ENCODE peak calls at places on chromosomes 16 and 17, in seven cellular contexts. W, G, R, E, Y, S and D are unnamed samples.

GRCh38 chr17:57113656-57114055 is 28.6 kb downstream of the AKAP1 start:
- DNase-seq in S (no peak), Y (no peak), E (no peak), G (no peak), W (no peak), R (no peak), D (no peak)

GRCh38 chr17:9900019-9900594 is 5.0 kb downstream of the RCVRN start:
- DNase-seq in Y (peak; percentile 34), S (no peak), R (no peak), E (no peak), G (no peak), W (peak; percentile 80), D (no peak)

GRCh38 chr16:48507886-48508285 is 102.1 kb downstream of the N4BP1 start:
- DNase-seq in Y (no peak), R (no peak), S (no peak), E (no peak), G (no peak), W (no peak), D (no peak)

GRCh38 chr17:12769981-12770380 is 19.3 kb upstream of the ARHGAP44 start:
- DNase-seq in E (no peak), Y (peak; percentile 17), R (no peak), W (peak; percentile 7), G (no peak), S (no peak), D (no peak)

GRCh38 chr16:85447657-85448313 is 165.3 kb upstream of the GSE1 start:
- DNase-seq in G (no peak), Y (no peak), W (no peak), S (no peak), R (no peak), E (no peak), D (no peak)

GRCh38 chr17:29697371-29697770 is 74.7 kb upstream of the CORO6 start:
- DNase-seq in W (no peak), R (no peak), Y (no peak), E (no peak), S (no peak), G (no peak), D (no peak)

GRCh38 chr17:17876959-17877547 is 40.3 kb upstream of the SREBF1 start:
- DNase-seq in W (peak; percentile 52), S (no peak), Y (peak; percentile 47), R (peak; percentile 56), G (peak; percentile 71), E (peak; percentile 39), D (no peak)

GRCh38 chr17:79852748-79853147 is 13.5 kb upstream of the CBX4 start:
- DNase-seq in G (no peak), S (no peak), R (no peak), E (no peak), W (peak; percentile 30), Y (peak; percentile 81), D (no peak)

GRCh38 chr17:55332296-55333041 is 67.7 kb downstream of the HLF start:
- DNase-seq in W (no peak), R (no peak), G (no peak), E (no peak), S (no peak), Y (peak; percentile 16), D (no peak)

GRCh38 chr17:66833201-66833600 is 1.7 kb upstream of the CACNG5 start:
- DNase-seq in E (no peak), G (no peak), R (no peak), S (no peak), W (no peak), Y (no peak), D (no peak)

GRCh38 chr17:62648247-62648953 is 20.9 kb downstream of the MRC2 start:
- DNase-seq in Y (no peak), W (no peak), G (no peak), R (no peak), S (no peak), E (no peak), D (no peak)

GRCh38 chr17:16444258-16444886 is 29.0 kb downstream of the TRPV2 start:
- DNase-seq in R (no peak), W (no peak), Y (peak; percentile 13), E (no peak), S (no peak), G (no peak), D (no peak)

GRCh38 chr17:17030515-17031211 is 11.6 kb upstream of the MPRIP start:
- DNase-seq in Y (no peak), G (no peak), R (no peak), E (no peak), W (no peak), S (peak; percentile 75), D (no peak)

GRCh38 chr16:50688083-50688482 is 5.3 kb upstream of the NOD2 start:
- DNase-seq in W (no peak), S (no peak), G (no peak), E (no peak), Y (no peak), R (no peak), D (no peak)

GRCh38 chr17:82010575-82011525 is 11.8 kb downstream of the CENPX start:
- DNase-seq in R (no peak), E (no peak), G (no peak), S (no peak), Y (no peak), W (no peak), D (no peak)

GRCh38 chr17:4573682-4574081 is 10.6 kb upstream of the SMTNL2 start:
- DNase-seq in Y (no peak), S (no peak), R (no peak), G (no peak), E (peak; percentile 58), W (no peak), D (peak; percentile 45)

GRCh38 chr16:68901910-68902309 is 58.6 kb downstream of the TANGO6 start:
- DNase-seq in E (no peak), R (no peak), G (peak; percentile 51), W (peak; percentile 86), Y (peak; percentile 68), S (no peak), D (no peak)

GRCh38 chr16:67872631-67873434 is at the start of gene EDC4:
- DNase-seq in W (peak; percentile 79), E (peak; percentile 89), R (peak; percentile 84), Y (peak; percentile 79), G (peak; percentile 81), S (peak; percentile 95), D (peak; percentile 87)

GRCh38 chr16:81035975-81036750 is 521 bp downstream of the ATMIN start:
- DNase-seq in G (peak; percentile 21), Y (peak; percentile 29), W (peak; percentile 26), E (peak; percentile 39), R (peak; percentile 44), S (peak; percentile 80), D (no peak)

GRCh38 chr17:20983359-20983637 is 59.5 kb downstream of the USP22 start:
- DNase-seq in Y (no peak), G (no peak), E (no peak), W (no peak), R (no peak), S (no peak), D (no peak)

GRCh38 chr16:68276223-68276622 is 11.9 kb downstream of the SLC7A6 start:
- DNase-seq in Y (no peak), W (no peak), R (no peak), G (no peak), S (no peak), E (no peak), D (no peak)

GRCh38 chr16:65178151-65178550 is 56.3 kb upstream of the CDH11 start:
- DNase-seq in G (peak; percentile 14), S (no peak), E (no peak), R (no peak), Y (peak; percentile 68), W (peak; percentile 44), D (no peak)

GRCh38 chr17:72616457-72616856 is 476.0 kb downstream of the SLC39A11 start:
- DNase-seq in W (no peak), Y (no peak), G (no peak), S (no peak), E (no peak), R (no peak), D (no peak)

GRCh38 chr16:81808933-81809480 is 29.9 kb downstream of the PLCG2 start:
- DNase-seq in R (no peak), W (no peak), Y (no peak), E (no peak), G (no peak), S (no peak), D (no peak)

GRCh38 chr17:78839173-78839761 is 1.3 kb downstream of the USP36 start:
- DNase-seq in R (no peak), W (peak; percentile 16), E (no peak), S (no peak), Y (peak; percentile 62), G (no peak), D (no peak)

GRCh38 chr16:51268237-51268636 is 117.2 kb upstream of the SALL1 start:
- DNase-seq in Y (no peak), E (no peak), G (no peak), W (no peak), R (no peak), S (no peak), D (no peak)

GRCh38 chr16:25679468-25680010 is 12.2 kb upstream of the HS3ST4 start:
- DNase-seq in E (no peak), Y (no peak), R (no peak), W (no peak), S (no peak), G (no peak), D (no peak)

GRCh38 chr17:73901661-73902415 is 257.6 kb upstream of the SDK2 start:
- DNase-seq in S (no peak), Y (no peak), G (no peak), R (no peak), E (peak; percentile 41), W (no peak), D (peak; percentile 5)
- H3K4me3 ChIP-seq in S (no peak overlapping the region), Y (no peak overlapping the region), G (no peak overlapping the region), R (no peak overlapping the region), E (peak overlapping the region; percentile 40), W (no peak overlapping the region), D (peak overlapping the region; percentile 48)

DNA sequence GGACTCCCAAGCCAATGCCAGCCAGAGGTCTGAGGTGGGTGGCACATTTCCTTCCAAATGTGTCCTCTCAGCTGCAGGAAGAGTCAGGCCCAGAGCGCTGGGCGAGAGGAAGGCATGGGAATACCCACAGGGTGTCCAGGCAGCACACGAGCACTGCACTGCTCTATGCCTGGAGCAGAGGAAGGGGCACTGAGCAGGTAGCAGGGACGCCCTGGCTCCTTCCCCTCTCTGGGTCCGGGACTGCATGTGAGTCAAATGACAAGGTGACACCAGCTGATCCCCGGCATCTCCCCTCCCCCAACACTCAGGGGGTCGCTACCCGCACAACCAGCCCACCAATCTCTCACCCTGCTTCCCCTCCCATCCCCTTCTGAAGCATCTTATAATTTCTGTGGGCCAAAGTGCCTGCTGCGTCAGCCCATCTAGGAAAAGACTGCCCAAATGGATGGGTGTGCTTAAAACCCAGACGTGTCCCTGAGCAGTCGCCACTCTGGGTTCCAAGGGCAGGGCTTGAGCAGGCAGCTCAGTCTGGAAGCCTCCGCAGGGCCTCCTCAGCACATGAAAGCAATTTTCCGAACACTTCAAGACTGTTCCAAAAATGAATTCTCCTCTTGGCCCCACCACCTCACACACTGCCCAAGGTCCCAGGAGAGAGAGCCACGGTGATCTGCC is 12.0 kb upstream of the BCAR1 start:
- DNase-seq in S (peak; percentile 12), R (no peak), G (no peak), Y (no peak), W (no peak), E (no peak), D (no peak)
- H3K4me3 ChIP-seq in S (peak overlapping the region; percentile 92), R (no peak overlapping the region), G (peak overlapping the region; percentile 93), Y (peak overlapping the region; percentile 99), W (peak overlapping the region; percentile 91), E (peak overlapping the region; percentile 100), D (no peak overlapping the region)

GRCh38 chr17:41654908-41655607 is 30.7 kb upstream of the KRT17 start:
- DNase-seq in W (no peak), E (no peak), R (no peak), S (no peak), G (no peak), Y (no peak), D (no peak)
- H3K4me3 ChIP-seq in W (no peak overlapping the region), E (no peak overlapping the region), R (no peak overlapping the region), S (no peak overlapping the region), G (no peak overlapping the region), Y (no peak overlapping the region), D (no peak overlapping the region)

GRCh38 chr16:71210-71539 is 1.3 kb downstream of the RHBDF1 start:
- DNase-seq in Y (no peak), R (no peak), G (no peak), E (no peak), S (no peak), W (no peak), D (no peak)
- H3K4me3 ChIP-seq in Y (peak overlapping the region; percentile 81), R (peak overlapping the region; percentile 53), G (peak overlapping the region; percentile 74), E (peak overlapping the region; percentile 82), S (peak overlapping the region; percentile 87), W (peak overlapping the region; percentile 84), D (no peak overlapping the region)